ENCODE peak calls at places on chromosomes 5 and 9, in ten cellular contexts. P is PC-3, R is HepG2, H is Calu3, O is fibroblast of lung, C is foreskin keratinocyte, L is GM20000, W is HFF-Myc, Z is progenitor cell of endocrine pancreas, J is RWPE1. T is an unnamed sample.

GRCh38 chr9:20618361-20618799 is 3.9 kb downstream of the MLLT3 start:
- DNase-seq in P (peak; percentile 87), R (peak; percentile 14), H (peak; percentile 49), O (peak; percentile 48), C (peak; percentile 75), L (no peak), W (no peak), Z (no peak), J (peak; percentile 54), T (no peak)

GRCh38 chr5:148179234-148179824 is 11.0 kb downstream of the SPINK14 start:
- DNase-seq in P (peak; percentile 85), R (peak; percentile 64), H (peak; percentile 18), O (peak; percentile 56), C (no peak), L (peak; percentile 8), W (peak; percentile 15), Z (no peak), J (peak; percentile 34), T (no peak)

GRCh38 chr5:7881091-7881490 is 12.1 kb downstream of the MTRR start:
- DNase-seq in P (no peak), R (no peak), H (no peak), O (no peak), C (no peak), L (no peak), W (no peak), Z (no peak), J (no peak), T (no peak)

GRCh38 chr5:62289813-62290212 is 16.2 kb upstream of the KIF2A start:
- DNase-seq in P (no peak), R (no peak), H (no peak), O (no peak), C (no peak), L (no peak), W (no peak), Z (no peak), J (no peak), T (no peak)

GRCh38 chr5:89988998-89989690 is 420.4 kb downstream of the CETN3 start:
- DNase-seq in P (no peak), R (no peak), H (no peak), O (peak; percentile 15), C (no peak), L (no peak), W (no peak), Z (no peak), J (no peak), T (no peak)

GRCh38 chr9:131056781-131057506 is 39.4 kb upstream of the AIF1L start:
- DNase-seq in P (no peak), R (no peak), H (no peak), O (no peak), C (no peak), L (no peak), W (no peak), Z (no peak), J (no peak), T (no peak)

GRCh38 chr9:119114681-119115080 is 254.6 kb downstream of the BRINP1 start:
- DNase-seq in P (no peak), R (no peak), H (no peak), O (no peak), C (no peak), L (no peak), W (no peak), Z (no peak), J (no peak), T (no peak)

GRCh38 chr9:6993531-6993930 is 235.8 kb downstream of the KDM4C start:
- DNase-seq in P (no peak), R (no peak), H (no peak), O (no peak), C (no peak), L (no peak), W (no peak), Z (no peak), J (no peak), T (no peak)

GRCh38 chr9:91771027-91771426 is 179.0 kb downstream of the ROR2 start:
- DNase-seq in P (peak; percentile 6), R (no peak), H (no peak), O (peak; percentile 94), C (peak; percentile 66), L (no peak), W (peak; percentile 90), Z (no peak), J (peak; percentile 55), T (no peak)

GRCh38 chr5:74641778-74642542 is 1.4 kb upstream of the ENC1 start:
- DNase-seq in P (peak; percentile 80), R (peak; percentile 62), H (peak; percentile 64), O (peak; percentile 82), C (peak; percentile 67), L (peak; percentile 28), W (peak; percentile 60), Z (no peak), J (peak; percentile 57), T (no peak)

GRCh38 chr5:177423671-177424070 is 2.8 kb upstream of the GRK6 start:
- DNase-seq in P (no peak), R (no peak), H (no peak), O (no peak), C (no peak), L (no peak), W (no peak), Z (no peak), J (no peak), T (no peak)

GRCh38 chr9:121671612-121672155 is 20.2 kb downstream of the DAB2IP start:
- DNase-seq in P (no peak), R (no peak), H (no peak), O (peak; percentile 58), C (no peak), L (no peak), W (no peak), Z (no peak), J (no peak), T (no peak)

GRCh38 chr9:115404311-115404710 is 286.4 kb upstream of the TNC start:
- DNase-seq in P (peak; percentile 18), R (no peak), H (no peak), O (no peak), C (no peak), L (no peak), W (no peak), Z (no peak), J (no peak), T (no peak)

GRCh38 chr9:113682297-113682771 is 193.8 kb upstream of the ZNF618 start:
- DNase-seq in P (peak; percentile 81), R (peak; percentile 76), H (peak; percentile 66), O (peak; percentile 68), C (peak; percentile 27), L (peak; percentile 67), W (peak; percentile 78), Z (peak; percentile 65), J (peak; percentile 75), T (no peak)

GRCh38 chr9:127308559-127309429 is 44.2 kb downstream of the GARNL3 start:
- DNase-seq in P (peak; percentile 31), R (peak; percentile 53), H (no peak), O (peak; percentile 25), C (no peak), L (no peak), W (no peak), Z (no peak), J (peak; percentile 30), T (no peak)

GRCh38 chr5:137633896-137634295 is 102.0 kb downstream of the KLHL3 start:
- DNase-seq in P (no peak), R (no peak), H (no peak), O (no peak), C (no peak), L (no peak), W (no peak), Z (no peak), J (no peak), T (no peak)

GRCh38 chr5:125140855-125141254 is 394.4 kb upstream of the ZNF608 start:
- DNase-seq in P (peak; percentile 5), R (peak; percentile 9), H (no peak), O (peak; percentile 84), C (no peak), L (no peak), W (peak; percentile 75), Z (no peak), J (no peak), T (no peak)

GRCh38 chr9:81537964-81538363 is 151.4 kb downstream of the TLE1 start:
- DNase-seq in P (no peak), R (no peak), H (no peak), O (no peak), C (no peak), L (no peak), W (no peak), Z (no peak), J (no peak), T (no peak)

GRCh38 chr9:123349691-123350480 is 6.1 kb upstream of the CRB2 start:
- DNase-seq in P (peak; percentile 69), R (peak; percentile 50), H (peak; percentile 66), O (peak; percentile 28), C (no peak), L (peak; percentile 88), W (no peak), Z (peak; percentile 58), J (peak; percentile 92), T (peak; percentile 87)
- TF ChIP-seq CTCF in P (peak; percentile 83), R (peak; percentile 97), H (peak; percentile 80), O (peak; percentile 97), C (peak; percentile 93), L (peak; percentile 87), W (peak; percentile 99), Z (peak; percentile 98), J (peak; percentile 100), T (peak; percentile 85)

GRCh38 chr9:15277400-15278137 is 29.4 kb downstream of the TTC39B start:
- DNase-seq in P (peak; percentile 53), R (peak; percentile 15), H (no peak), O (peak; percentile 22), C (no peak), L (no peak), W (no peak), Z (no peak), J (no peak), T (no peak)
- TF ChIP-seq CTCF in P (peak; percentile 64), R (peak; percentile 40), H (no peak), O (peak; percentile 28), C (peak; percentile 57), L (peak; percentile 20), W (peak; percentile 5), Z (peak; percentile 41), J (peak; percentile 22), T (peak; percentile 43)

GRCh38 chr5:136174021-136174659 is 18.8 kb downstream of the SMIM32 start:
- DNase-seq in P (peak; percentile 50), R (peak; percentile 67), H (no peak), O (peak; percentile 62), C (no peak), L (peak; percentile 52), W (peak; percentile 27), Z (no peak), J (peak; percentile 68), T (no peak)
- TF ChIP-seq CTCF in P (peak; percentile 75), R (peak; percentile 72), H (peak; percentile 58), O (peak; percentile 78), C (peak; percentile 84), L (peak; percentile 35), W (peak; percentile 49), Z (peak; percentile 65), J (peak; percentile 81), T (peak; percentile 88)

DNA sequence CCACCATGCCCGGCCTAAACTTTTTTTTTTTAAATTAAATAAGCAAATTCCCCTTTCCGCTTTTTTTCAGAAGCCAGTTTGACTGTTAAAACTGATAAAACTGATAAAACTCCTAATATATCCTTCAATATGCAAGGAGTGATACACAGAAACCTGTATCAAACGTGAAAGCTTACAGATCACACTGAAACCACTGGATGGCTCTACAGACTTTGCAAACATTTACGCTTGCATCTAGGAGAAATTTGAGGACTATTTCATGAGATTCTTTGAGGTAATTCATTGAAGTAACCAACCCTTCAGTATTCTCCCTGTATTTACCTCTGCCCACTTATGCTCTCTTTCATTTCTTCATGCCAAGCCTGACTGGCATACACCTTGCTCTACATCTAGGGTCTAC is 40.6 kb upstream of the CHD1 start:
- DNase-seq in P (no peak), R (no peak), H (no peak), O (no peak), C (no peak), L (no peak), W (no peak), Z (no peak), J (no peak), T (no peak)
- TF ChIP-seq CTCF in P (no peak), R (no peak), H (no peak), O (no peak), C (no peak), L (no peak), W (no peak), Z (no peak), J (no peak), T (no peak)